ENCODE peak calls at places on chromosome 1, in eight cellular contexts. C is choroid plexus epithelial cell; O is mammary epithelial cell; J is activated CD4-positive, alpha-beta T cell treated with anti-CD3 and anti-CD28 coated beads, Interleukin-2, amount 50 U/mL, for 1 hour; K is NCI-H460; T is fibroblast of pulmonary artery; F is BE2C; W is HFF-Myc. G is an unnamed sample.

GRCh38 chr1:189429610-189430009 is 1048.1 kb downstream of the BRINP3 start:
- DNase-seq in W (no peak), T (peak; percentile 70), C (peak; percentile 72), F (peak; percentile 44), J (no peak), O (peak; percentile 37), K (peak; percentile 65), G (no peak)

GRCh38 chr1:66302810-66303209 is 231.1 kb upstream of the SGIP1 start:
- DNase-seq in W (no peak), K (no peak), J (no peak), F (no peak), T (no peak), O (no peak), C (peak; percentile 6), G (no peak)

GRCh38 chr1:183318433-183318832 is 99.7 kb downstream of the NMNAT2 start:
- DNase-seq in W (peak; percentile 53), J (no peak), O (peak; percentile 88), C (peak; percentile 96), K (peak; percentile 86), T (peak; percentile 98), F (no peak), G (peak; percentile 79)

GRCh38 chr1:182263706-182264105 is 127.9 kb downstream of the GLUL start:
- DNase-seq in F (no peak), O (no peak), T (no peak), K (no peak), C (no peak), W (no peak), J (no peak), G (no peak)

GRCh38 chr1:100482167-100482566 is 55.8 kb upstream of the GPR88 start:
- DNase-seq in W (no peak), F (no peak), C (no peak), J (no peak), O (no peak), T (no peak), K (no peak), G (no peak)

GRCh38 chr1:59414406-59415133 is 117.7 kb downstream of the FGGY start:
- DNase-seq in T (peak; percentile 58), J (no peak), C (peak; percentile 47), O (no peak), K (no peak), F (peak; percentile 9), W (peak; percentile 61), G (no peak)

GRCh38 chr1:192153276-192153675 is 5.0 kb upstream of the RGS18 start:
- DNase-seq in K (no peak), F (no peak), C (peak; percentile 66), O (no peak), W (no peak), T (peak; percentile 52), J (no peak), G (no peak)

GRCh38 chr1:234771642-234772344 is 161.8 kb upstream of the IRF2BP2 start:
- DNase-seq in W (no peak), T (no peak), K (no peak), O (no peak), C (no peak), F (no peak), J (no peak), G (no peak)

GRCh38 chr1:155202731-155203515 is 4.8 kb downstream of the THBS3 start:
- DNase-seq in C (no peak), T (no peak), K (no peak), O (no peak), J (no peak), F (no peak), W (no peak), G (no peak)

GRCh38 chr1:26791626-26792025 is 3.9 kb downstream of the PIGV start:
- DNase-seq in C (no peak), K (no peak), W (no peak), O (no peak), F (no peak), J (no peak), T (no peak), G (no peak)

GRCh38 chr1:42753070-42753469 is 13.0 kb upstream of the CLDN19 start:
- DNase-seq in F (no peak), C (peak; percentile 73), K (no peak), O (no peak), J (no peak), W (no peak), T (peak; percentile 63), G (no peak)